ENCODE peak calls at places on chromosomes 11 and 22, in seven cellular contexts. I is NCI-H345, O is MCF 10A, S is left cardiac atrium, K is HEK293T, Y is fibroblast of pulmonary artery, Z is EH. D is an unnamed sample.

GRCh38 chr22:24516301-24516737 is 21.2 kb downstream of the UPB1 start:
- DNase-seq in S (no peak), Y (peak), Z (peak), O (peak), I (no peak), K (no peak), D (peak)

GRCh38 chr11:45147017-45147728 is 734 bp downstream of the PRDM11 start:
- DNase-seq in Z (peak), I (peak), K (peak), Y (peak), O (peak), S (peak), D (peak)

GRCh38 chr11:77438487-77438886 is 35.4 kb downstream of the PAK1 start:
- DNase-seq in S (no peak), I (no peak), Y (no peak), Z (no peak), K (no peak), O (no peak), D (no peak)

GRCh38 chr11:78231962-78232459 is 43.3 kb downstream of the USP35 start:
- DNase-seq in I (no peak), O (peak), K (no peak), S (no peak), Y (peak), Z (peak), D (peak)

GRCh38 chr11:68545796-68546195 is 85.2 kb downstream of the PPP6R3 start:
- DNase-seq in K (no peak), Z (no peak), S (no peak), Y (no peak), I (peak), O (no peak), D (peak)

GRCh38 chr11:46450846-46451470 is 59.4 kb upstream of the CHRM4 start:
- DNase-seq in I (no peak), K (no peak), S (no peak), O (no peak), Z (no peak), Y (peak), D (no peak)

GRCh38 chr11:47408598-47409439 is 429 bp downstream of the SLC39A13 start:
- DNase-seq in Z (peak), Y (peak), I (no peak), S (peak), O (peak), K (no peak), D (peak)

GRCh38 chr11:109963101-109963500 is 130.1 kb upstream of the ZC3H12C start:
- DNase-seq in I (no peak), Y (no peak), Z (no peak), O (no peak), K (no peak), S (no peak), D (no peak)

GRCh38 chr11:75352417-75353206 is 1.2 kb upstream of the ARRB1 start:
- DNase-seq in Y (no peak), Z (no peak), O (no peak), I (no peak), S (no peak), K (no peak), D (no peak)

GRCh38 chr22:45859231-45860161 is 117.5 kb downstream of the WNT7B start:
- DNase-seq in Y (no peak), O (no peak), K (no peak), I (no peak), S (no peak), Z (no peak), D (peak)

GRCh38 chr22:31488346-31488883 is 1.2 kb downstream of the EIF4ENIF1 start:
- DNase-seq in K (no peak), S (no peak), O (no peak), Z (no peak), Y (no peak), I (no peak), D (no peak)

GRCh38 chr11:623999-624704 is 603 bp downstream of the CDHR5 start:
- DNase-seq in Y (no peak), Z (peak), S (no peak), K (no peak), O (peak), I (no peak), D (peak)

GRCh38 chr11:120400564-120401364 is 64.6 kb downstream of the ARHGEF12 start:
- DNase-seq in K (peak), Z (peak), O (peak), S (no peak), I (no peak), Y (peak), D (peak)

GRCh38 chr11:73314121-73314948 is 6.3 kb downstream of the ARHGEF17 start:
- DNase-seq in S (peak), Y (peak), K (no peak), I (no peak), O (no peak), Z (peak), D (no peak)

GRCh38 chr11:77115181-77115611 is 12.6 kb downstream of the OMP start:
- DNase-seq in S (no peak), K (peak), Y (no peak), O (no peak), Z (no peak), I (no peak), D (no peak)

GRCh38 chr11:34604216-34604615 is 16.7 kb upstream of the EHF start:
- DNase-seq in Z (no peak), S (no peak), K (no peak), Y (no peak), O (no peak), I (no peak), D (no peak)

GRCh38 chr11:125952973-125953372 is 7.1 kb downstream of the VSIG10L2 start:
- DNase-seq in S (peak), K (no peak), Y (no peak), O (peak), I (no peak), Z (no peak), D (no peak)

GRCh38 chr11:62600367-62601113 is 1.1 kb downstream of the MTA2 start:
- DNase-seq in Y (no peak), S (no peak), I (no peak), K (no peak), O (peak), Z (no peak), D (peak)

GRCh38 chr22:23752090-23752691 is 1.3 kb upstream of the ZNF70 start:
- DNase-seq in K (no peak), Z (no peak), O (no peak), Y (no peak), S (no peak), I (no peak), D (no peak)

GRCh38 chr11:59706518-59707285 is 6.9 kb downstream of the OR10V1 start:
- DNase-seq in K (no peak), Z (peak), Y (peak), O (peak), S (no peak), I (no peak), D (peak)

GRCh38 chr11:121634889-121635288 is 182.1 kb upstream of the SORL1-AS1 start:
- DNase-seq in K (no peak), S (no peak), Z (peak), Y (peak), O (peak), I (no peak), D (peak)

GRCh38 chr11:12007769-12008737 is at the start of gene DKK3:
- DNase-seq in O (no peak), S (no peak), I (no peak), Z (peak), Y (peak), K (no peak), D (peak)

GRCh38 chr11:68012843-68013610 is 2.9 kb downstream of the ALDH3B1 start:
- DNase-seq in Y (peak), Z (peak), S (no peak), K (no peak), O (peak), I (no peak), D (peak)

GRCh38 chr11:122741613-122742012 is 86.1 kb downstream of the UBASH3B start:
- DNase-seq in I (no peak), S (peak), K (no peak), Y (peak), Z (no peak), O (no peak), D (no peak)

GRCh38 chr11:60265373-60266214 is 14.9 kb upstream of the MS4A4A start:
- DNase-seq in S (no peak), O (peak), Y (peak), K (peak), I (peak), Z (peak), D (peak)

D was measured in bronchial epithelial cell.